ENCODE peak calls at places on chromosomes 12 and 14, in four cellular contexts. Z is HepG2, V is K562, O is H1. I is an unnamed sample.

GRCh38 chr14:64971890-64972785 is at the start of gene RAB15:
- DNase-seq in O (no peak), V (peak), Z (no peak), I (peak)

GRCh38 chr14:68603682-68604360 is 189.0 kb downstream of the ZFP36L1 start:
- DNase-seq in O (no peak), Z (no peak), V (no peak), I (no peak)

GRCh38 chr12:46711756-46712155 is 114.0 kb downstream of the SLC38A4 start:
- DNase-seq in Z (no peak), O (no peak), V (no peak), I (no peak)

GRCh38 chr12:69935651-69936100 is 110.6 kb downstream of the MYRFL start:
- DNase-seq in Z (no peak), V (no peak), O (no peak), I (no peak)

GRCh38 chr14:105049753-105050550 is 15.3 kb downstream of the GPR132 start:
- DNase-seq in V (no peak), Z (no peak), O (no peak), I (no peak)

GRCh38 chr14:22047105-22047504 is 373.5 kb upstream of the OR4E1 start:
- DNase-seq in O (no peak), Z (peak), V (no peak), I (peak)

GRCh38 chr12:117686911-117687377 is 281.8 kb downstream of the KSR2 start:
- DNase-seq in O (no peak), Z (peak), V (no peak), I (peak)

GRCh38 chr12:101763246-101763931 is 24.1 kb upstream of the SYCP3 start:
- DNase-seq in Z (no peak), O (no peak), V (no peak), I (no peak)

GRCh38 chr12:19234991-19235876 is 105.7 kb downstream of the PLEKHA5 start:
- DNase-seq in V (no peak), Z (peak), O (no peak), I (no peak)

GRCh38 chr12:104152691-104153241 is 14.8 kb upstream of the NFYB start:
- DNase-seq in V (no peak), O (no peak), Z (no peak), I (no peak)

GRCh38 chr12:21985155-21985554 is 43.9 kb upstream of the ABCC9 start:
- DNase-seq in O (no peak), V (no peak), Z (no peak), I (no peak)

GRCh38 chr14:74616507-74616906 is 4.5 kb upstream of the LTBP2 start:
- DNase-seq in V (no peak), Z (no peak), O (no peak), I (peak)

GRCh38 chr12:79183946-79184345 is 319.4 kb downstream of the SYT1 start:
- DNase-seq in Z (no peak), V (no peak), O (no peak), I (no peak)

GRCh38 chr12:2998789-2999264 is 39.6 kb downstream of the TEAD4 start:
- DNase-seq in Z (no peak), V (peak), O (peak), I (no peak)

GRCh38 chr12:54641089-54641488 is 6.4 kb upstream of the LACRT start:
- DNase-seq in V (no peak), Z (no peak), O (no peak), I (no peak)

GRCh38 chr12:95532851-95533250 is 18.4 kb downstream of the USP44 start:
- DNase-seq in Z (peak), V (no peak), O (no peak), I (no peak)

GRCh38 chr14:84750763-84751554 is 779.0 kb upstream of the FLRT2 start:
- DNase-seq in V (no peak), O (no peak), Z (no peak), I (no peak)

GRCh38 chr14:64821651-64822050 is 58.1 kb downstream of the SPTB start:
- DNase-seq in Z (no peak), O (no peak), V (no peak), I (no peak)

DNA sequence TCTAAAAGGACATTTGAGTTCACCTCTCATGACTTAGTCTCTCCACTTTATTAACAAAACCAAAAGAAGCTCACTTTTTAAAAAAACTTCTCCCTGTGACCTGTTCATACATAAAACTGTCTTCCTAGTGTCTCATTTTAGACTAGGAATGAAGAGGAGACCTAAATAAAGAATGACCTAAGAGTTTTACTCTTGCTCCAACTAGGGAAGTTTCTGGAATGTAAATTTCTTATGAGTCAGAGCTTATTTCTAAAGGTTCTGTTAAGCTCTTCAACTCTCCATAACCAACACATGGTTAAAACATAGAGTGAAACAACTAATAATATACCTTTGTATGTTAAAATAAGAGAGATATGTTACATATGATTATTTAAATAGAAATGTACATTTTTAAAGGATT is 369.8 kb downstream of the EMP1 start:
- DNase-seq in V (no peak), Z (no peak), O (no peak), I (no peak)
- TF ChIP-seq HDAC2 in V (no peak), Z (no peak), O (no peak), I (no peak)

DNA sequence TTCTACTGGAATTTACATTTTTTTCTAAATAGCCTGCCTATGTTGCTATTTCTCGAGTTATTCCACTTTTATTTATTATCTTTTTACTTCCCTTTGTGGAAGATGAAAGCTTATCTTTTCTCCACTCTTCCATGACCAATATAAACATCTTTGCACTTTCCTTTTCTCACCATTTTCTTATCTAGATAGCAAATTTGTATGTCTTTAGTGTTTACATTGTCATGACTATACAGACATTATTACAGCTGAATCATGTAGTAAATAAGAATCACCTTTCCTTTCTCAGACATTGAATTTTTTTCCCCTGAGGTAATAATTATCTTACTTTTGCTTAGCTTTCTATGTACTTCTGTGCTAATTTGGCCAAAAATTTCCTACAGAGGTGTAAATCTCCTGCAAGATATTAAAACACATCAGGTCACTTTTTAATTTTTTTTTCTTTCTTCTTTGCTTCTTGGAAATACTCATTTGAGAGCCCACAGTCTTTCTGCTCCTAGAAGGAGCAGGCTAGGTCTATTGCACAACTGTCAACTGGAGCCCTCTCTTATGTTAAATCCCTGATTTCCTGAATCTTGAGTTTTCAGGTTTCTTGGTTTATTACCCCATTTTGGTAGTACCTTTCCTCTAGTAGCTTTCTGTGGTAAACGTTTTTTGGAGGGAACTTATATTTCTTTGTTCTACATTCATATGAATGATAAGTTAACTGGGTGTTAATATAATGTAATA is 109.0 kb upstream of the ATP2B1 start:
- DNase-seq in Z (no peak), O (no peak), V (no peak), I (no peak)
- TF ChIP-seq MAFK in Z (no peak), O (no peak), V (no peak), I (peak)

DNA sequence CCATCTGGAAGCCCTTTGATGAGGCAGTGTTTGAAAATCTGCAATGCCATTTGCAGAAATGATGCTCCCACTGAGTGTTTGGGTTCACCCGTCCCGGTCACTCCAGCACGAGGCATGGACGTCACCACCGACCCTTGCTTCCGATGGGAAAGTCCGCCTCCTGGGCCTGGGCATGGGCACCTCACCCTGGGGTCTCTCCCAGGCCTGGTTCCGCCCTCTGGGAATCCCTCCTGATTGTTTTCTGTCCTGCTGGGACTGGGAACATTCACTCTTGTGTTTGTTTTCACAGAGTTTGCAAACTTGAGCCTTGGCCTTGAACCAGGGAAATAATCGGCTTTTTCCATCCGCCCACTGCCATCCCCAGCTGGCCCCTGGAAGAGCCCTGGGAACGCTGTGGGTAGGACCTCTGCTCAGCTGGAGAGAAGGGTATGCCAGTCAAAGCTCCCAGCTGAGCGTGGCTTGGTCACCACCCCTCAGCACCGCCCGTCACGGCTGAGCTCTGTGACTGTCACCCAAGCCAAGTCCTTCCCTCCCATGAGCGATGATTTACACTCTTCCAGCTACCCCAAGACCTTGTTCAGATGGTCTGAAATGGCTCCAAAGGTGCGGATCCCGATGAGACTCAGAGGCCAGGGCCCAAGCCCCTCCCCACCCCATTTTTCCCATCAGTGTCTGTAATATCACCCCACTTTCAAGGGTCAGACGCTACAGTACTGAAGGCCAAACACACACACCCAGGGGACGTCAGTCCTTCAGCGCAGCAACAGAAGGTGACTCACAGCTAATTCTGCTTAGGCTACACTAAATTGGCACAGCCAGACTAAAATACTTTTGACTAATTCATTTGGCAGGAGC is 34.1 kb upstream of the FZD10 start:
- DNase-seq in Z (no peak), O (no peak), V (no peak), I (no peak)
- TF ChIP-seq HDAC2 in Z (no peak), O (no peak), V (no peak), I (no peak)

GRCh38 chr12:121092034-121092433 is 40.6 kb upstream of the P2RX7 start:
- DNase-seq in Z (no peak), O (no peak), V (no peak), I (no peak)

GRCh38 chr12:121095544-121096198 is 37.0 kb upstream of the P2RX7 start:
- DNase-seq in V (peak), Z (peak), O (no peak), I (peak)

GRCh38 chr12:121090576-121091125 is 42.0 kb upstream of the P2RX7 start:
- DNase-seq in Z (no peak), O (no peak), V (no peak), I (no peak)

GRCh38 chr12:121096199-121096798 is 36.4 kb upstream of the P2RX7 start:
- DNase-seq in V (no peak), Z (no peak), O (no peak), I (no peak)

DNA sequence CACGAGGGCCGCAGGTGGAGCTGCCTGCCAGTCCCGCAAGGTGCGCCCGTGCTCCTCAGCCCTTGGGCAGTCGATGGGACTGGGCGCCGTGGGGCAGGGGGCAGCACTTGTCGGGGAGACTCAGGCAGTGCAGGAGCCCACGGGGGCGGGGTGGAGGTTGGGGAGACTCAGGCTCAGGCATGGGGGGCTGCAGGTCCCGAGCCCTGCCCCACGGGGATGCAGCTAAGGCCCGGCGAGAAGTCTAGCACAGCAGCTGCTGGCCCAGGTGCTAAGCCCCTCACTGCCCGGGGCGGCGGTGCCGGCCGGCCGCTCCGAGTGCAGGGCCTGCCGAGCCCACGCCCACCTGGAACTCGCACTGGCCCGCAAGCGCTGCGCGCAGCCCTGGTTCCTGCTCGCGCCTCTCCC is 39.2 kb upstream of the P2RX7 start:
- DNase-seq in V (no peak), O (no peak), Z (no peak), I (no peak)
- TF ChIP-seq MAFK in V (no peak), O (no peak), Z (no peak), I (no peak)

DNA sequence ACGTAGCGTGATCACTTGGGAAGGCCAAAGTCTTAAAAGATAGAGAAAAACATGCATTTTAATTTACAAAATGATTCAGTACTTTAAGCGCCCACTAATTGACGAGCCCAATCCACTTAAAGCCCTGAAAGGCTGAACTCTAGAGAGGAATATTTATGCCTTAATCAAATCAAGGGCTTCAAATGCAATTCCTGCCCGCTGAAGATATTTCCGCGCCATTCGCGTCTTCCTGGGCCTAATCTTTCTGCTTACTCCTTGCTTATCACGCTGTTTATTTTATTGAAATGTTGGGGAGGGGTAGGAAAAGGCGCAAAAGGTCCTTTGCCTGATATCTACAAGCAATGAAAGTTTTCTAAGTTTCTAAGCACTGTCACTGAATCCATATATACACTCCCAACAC is 4.0 kb downstream of the TBX3 start:
- DNase-seq in Z (no peak), V (no peak), O (no peak), I (no peak)
- TF ChIP-seq HDAC2 in Z (no peak), V (no peak), O (no peak), I (no peak)

DNA sequence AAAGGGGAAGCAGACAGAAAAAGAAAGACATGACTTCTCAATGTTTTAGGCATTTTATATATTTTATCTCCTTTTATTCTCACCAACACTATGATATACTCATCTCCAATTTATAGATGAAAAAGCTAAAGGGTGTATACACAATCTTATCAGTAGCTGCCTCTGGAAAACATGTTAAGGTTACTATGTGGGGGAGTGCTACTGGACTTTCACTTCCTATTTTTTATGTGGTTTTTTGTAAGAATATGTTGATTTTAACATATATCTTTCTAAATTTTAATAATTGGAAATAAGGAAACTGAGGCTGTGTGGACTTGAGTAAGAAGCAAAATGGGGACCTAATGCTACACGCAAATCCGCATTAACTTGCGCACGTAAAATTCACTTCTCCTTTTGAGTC is 99.6 kb upstream of the PDE3A start:
- DNase-seq in O (no peak), Z (no peak), V (no peak), I (no peak)
- TF ChIP-seq MAFK in O (no peak), Z (no peak), V (no peak), I (no peak)

DNA sequence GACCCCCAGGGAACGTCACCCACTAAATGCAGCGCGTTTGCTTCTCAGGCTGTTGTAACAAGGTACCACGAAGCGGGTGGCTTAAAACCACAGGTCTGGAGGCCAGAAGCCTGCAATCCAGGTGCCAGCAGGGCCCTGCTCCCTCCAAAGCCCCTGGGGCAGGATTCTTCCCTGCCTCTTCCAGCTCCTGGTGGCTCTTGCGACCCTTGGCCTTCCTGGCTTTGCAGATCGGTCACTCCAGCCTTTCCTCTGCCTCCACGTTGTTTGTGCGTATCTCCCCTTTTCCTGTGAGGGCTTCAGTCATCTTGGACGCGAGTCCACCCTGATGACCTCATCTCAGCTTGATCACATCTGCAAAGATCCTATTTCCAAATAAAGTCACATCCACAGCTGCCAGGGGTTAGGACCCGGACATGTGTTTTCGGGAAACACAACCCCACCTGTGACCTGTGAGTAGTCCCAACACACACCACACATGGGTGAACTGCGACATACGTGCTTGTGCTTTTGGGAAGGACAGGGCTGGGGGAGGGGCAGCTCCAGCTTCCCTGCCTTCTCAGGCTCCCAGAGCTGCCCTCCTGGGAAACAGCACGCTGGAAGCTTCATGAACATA is 114.5 kb upstream of the NCOR2 start:
- DNase-seq in V (no peak), O (no peak), Z (peak), I (peak)
- TF ChIP-seq HDAC2 in V (no peak), O (no peak), Z (no peak), I (no peak)

DNA sequence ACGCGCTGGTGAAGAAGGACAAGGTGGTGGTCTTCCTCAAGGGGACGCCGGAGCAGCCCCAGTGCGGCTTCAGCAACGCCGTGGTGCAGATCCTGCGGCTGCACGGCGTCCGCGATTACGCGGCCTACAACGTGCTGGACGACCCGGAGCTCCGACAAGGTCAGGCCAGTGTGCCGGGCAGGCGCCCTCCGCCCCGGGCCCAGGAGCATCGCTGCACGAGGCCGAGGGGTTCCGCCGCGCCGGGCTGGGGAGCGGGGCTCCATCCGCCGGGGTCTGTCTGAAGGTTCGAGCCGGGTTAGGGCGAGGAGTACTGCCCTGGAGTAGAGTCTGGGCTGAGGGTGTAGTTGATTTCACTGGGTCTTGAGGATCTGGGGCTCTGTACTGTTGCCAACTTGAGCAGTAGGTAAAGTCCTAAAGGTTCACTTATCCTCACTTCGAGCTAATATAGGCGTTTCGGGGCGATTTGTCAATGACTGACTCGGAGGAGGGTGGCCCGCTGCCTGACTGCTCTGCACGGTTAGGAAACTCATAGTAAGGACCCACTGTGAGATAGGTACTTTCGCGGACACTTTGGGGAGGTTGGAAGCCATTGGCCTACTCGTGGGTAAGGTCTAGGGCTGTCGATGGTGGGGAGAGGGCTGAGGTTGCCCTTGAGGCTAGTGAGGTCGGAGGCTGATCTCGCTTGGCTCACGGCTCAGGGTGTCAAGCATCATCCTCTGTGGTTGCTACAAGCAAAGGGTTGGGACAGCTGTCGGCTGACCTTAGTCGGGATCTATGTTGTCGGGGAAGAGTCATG is 574 bp downstream of the GLRX5 start:
- DNase-seq in Z (no peak), O (no peak), V (peak), I (no peak)
- TF ChIP-seq MAFK in Z (no peak), O (no peak), V (no peak), I (no peak)

GRCh38 chr12:80830533-80831088 is 107.1 kb downstream of the LIN7A start:
- DNase-seq in O (no peak), V (no peak), Z (no peak), I (no peak)
- TF ChIP-seq HDAC2 in O (no peak), V (no peak), Z (no peak), I (no peak)

DNA sequence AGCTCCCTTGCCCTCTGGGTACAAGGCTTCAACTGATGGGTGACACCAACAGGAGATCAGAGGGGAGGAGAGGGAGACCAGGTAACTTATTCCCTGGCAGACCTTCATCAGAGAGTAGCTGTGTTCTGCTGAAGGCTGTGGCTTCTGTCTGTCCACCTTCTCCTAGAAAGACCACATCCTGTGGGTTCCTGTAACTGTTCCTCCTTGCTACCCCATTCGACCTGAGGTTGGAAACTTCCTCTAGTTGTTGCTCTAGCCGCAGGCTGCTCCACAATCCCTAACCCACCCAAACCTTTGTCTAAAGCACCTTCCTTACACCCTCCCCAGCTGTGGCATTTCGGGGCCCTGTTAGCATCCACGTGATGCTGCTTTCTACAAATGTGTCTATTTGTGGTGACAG is 454.2 kb downstream of the DPF3 start:
- DNase-seq in Z (no peak), O (no peak), V (no peak), I (no peak)
- TF ChIP-seq MAFK in Z (no peak), O (no peak), V (no peak), I (no peak)

I was measured in A549.